ENCODE peak calls at places on chromosomes 3 and 15, in eight cellular contexts. C, Y, I, L, S, G, F and K are unnamed samples.
A peak's percentile ranks its signal among the peaks of the same experiment; 100 is the strongest.

GRCh38 chr3:18208856-18209255 is 216.3 kb downstream of the SATB1 start:
- DNase-seq in C (no peak), Y (no peak), I (no peak), L (no peak), S (no peak), G (no peak), F (no peak), K (no peak)

GRCh38 chr15:24823473-24823872 is 131.3 kb upstream of the SNRPN start:
- DNase-seq in C (no peak), Y (peak; percentile 85), I (no peak), L (no peak), S (no peak), G (no peak), F (no peak), K (no peak)

GRCh38 chr3:22990291-22991200 is 212.6 kb upstream of the UBE2E2 start:
- DNase-seq in C (no peak), Y (no peak), I (no peak), L (no peak), S (no peak), G (peak; percentile 15), F (no peak), K (no peak)

GRCh38 chr15:78211189-78211921 is 23.0 kb downstream of the ACSBG1 start:
- DNase-seq in C (no peak), Y (no peak), I (peak; percentile 17), L (no peak), S (no peak), G (no peak), F (no peak), K (peak; percentile 42)

GRCh38 chr3:45817788-45818523 is 21.6 kb upstream of the SLC6A20 start:
- DNase-seq in C (peak; percentile 94), Y (no peak), I (peak; percentile 57), L (peak; percentile 76), S (no peak), G (peak; percentile 52), F (peak; percentile 72), K (peak; percentile 92)

GRCh38 chr3:190289989-190290388 is 32.3 kb downstream of the CLDN1 start:
- DNase-seq in C (no peak), Y (no peak), I (no peak), L (no peak), S (no peak), G (no peak), F (no peak), K (no peak)

GRCh38 chr3:110062711-110063110 is 725.4 kb upstream of the DPPA4 start:
- DNase-seq in C (no peak), Y (no peak), I (no peak), L (no peak), S (no peak), G (no peak), F (no peak), K (peak; percentile 25)

GRCh38 chr3:134326760-134327593 is 47.3 kb downstream of the AMOTL2 start:
- DNase-seq in C (peak; percentile 100), Y (peak; percentile 64), I (no peak), L (peak; percentile 85), S (no peak), G (no peak), F (peak; percentile 95), K (peak; percentile 99)

GRCh38 chr3:39000008-39000450 is 51.7 kb downstream of the SCN11A start:
- DNase-seq in C (peak; percentile 73), Y (peak; percentile 39), I (no peak), L (no peak), S (no peak), G (no peak), F (peak; percentile 54), K (peak; percentile 71)

GRCh38 chr15:77603616-77604406 is 28.9 kb downstream of the LINGO1 start:
- DNase-seq in C (no peak), Y (no peak), I (no peak), L (no peak), S (no peak), G (no peak), F (no peak), K (no peak)

GRCh38 chr3:64380539-64380938 is 155.3 kb upstream of the PRICKLE2 start:
- DNase-seq in C (no peak), Y (no peak), I (no peak), L (no peak), S (no peak), G (no peak), F (no peak), K (no peak)

GRCh38 chr3:47715928-47716327 is 65.8 kb downstream of the SMARCC1 start:
- DNase-seq in C (no peak), Y (no peak), I (no peak), L (no peak), S (no peak), G (no peak), F (peak; percentile 26), K (peak; percentile 53)

GRCh38 chr3:53594276-53594675 is 99.9 kb downstream of the CACNA1D start:
- DNase-seq in C (no peak), Y (no peak), I (no peak), L (no peak), S (no peak), G (no peak), F (no peak), K (no peak)

GRCh38 chr3:134002326-134002725 is 27.4 kb downstream of the SLCO2A1 start:
- DNase-seq in C (peak; percentile 59), Y (no peak), I (no peak), L (no peak), S (no peak), G (no peak), F (no peak), K (peak; percentile 14)

GRCh38 chr3:123126051-123126450 is 59.2 kb downstream of the PDIA5 start:
- DNase-seq in C (no peak), Y (no peak), I (no peak), L (no peak), S (no peak), G (no peak), F (no peak), K (peak; percentile 21)

GRCh38 chr3:123126653-123127052 is 59.8 kb downstream of the PDIA5 start:
- DNase-seq in C (no peak), Y (no peak), I (no peak), L (no peak), S (no peak), G (no peak), F (no peak), K (no peak)

GRCh38 chr3:123129052-123129451 is 62.2 kb downstream of the PDIA5 start:
- DNase-seq in C (no peak), Y (no peak), I (no peak), L (no peak), S (no peak), G (no peak), F (no peak), K (no peak)

GRCh38 chr3:123129532-123129931 is 62.7 kb downstream of the PDIA5 start:
- DNase-seq in C (no peak), Y (no peak), I (no peak), L (no peak), S (no peak), G (no peak), F (no peak), K (no peak)

DNA sequence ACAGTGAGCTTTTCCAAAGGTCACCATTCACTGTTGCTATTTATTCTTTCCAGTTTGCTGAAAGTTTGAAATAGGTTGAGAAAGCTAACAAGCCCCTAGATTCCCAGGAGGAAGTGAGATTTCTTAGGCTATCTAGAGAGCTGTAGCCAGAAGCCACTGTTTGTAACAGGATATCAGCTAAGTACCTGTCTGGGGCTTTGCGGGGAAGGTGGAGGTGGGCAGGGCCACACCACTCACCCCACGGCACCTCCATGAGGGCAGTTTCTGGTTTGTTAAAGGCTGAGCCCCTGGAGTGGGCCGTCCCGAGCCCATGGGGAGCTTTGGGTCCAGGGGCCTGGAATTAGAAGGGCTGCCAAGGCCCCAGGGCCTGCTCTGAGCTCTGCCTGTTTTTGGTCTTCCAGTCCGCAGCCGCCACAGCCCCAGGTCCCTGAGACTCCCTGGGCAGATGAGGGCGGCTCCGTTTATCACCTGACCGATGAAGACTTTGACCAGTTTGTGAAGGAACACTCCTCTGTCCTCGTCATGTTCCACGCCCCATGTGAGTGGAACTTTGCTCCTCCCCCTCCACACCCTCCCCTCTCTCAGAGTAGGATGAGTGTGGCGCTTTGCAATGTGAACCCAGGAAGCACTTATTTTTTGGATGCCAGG is 63.4 kb downstream of the PDIA5 start:
- DNase-seq in C (no peak), Y (no peak), I (peak; percentile 36), L (no peak), S (no peak), G (no peak), F (no peak), K (no peak)
- H3K4me1 ChIP-seq in C (peaks cover 2% of the 10 kb centered on the region), Y (peaks cover 14% of the 10 kb centered on the region), I (peaks cover 28% of the 10 kb centered on the region), L (no peaks in the 10 kb centered on the region), S (no peaks in the 10 kb centered on the region), G (no peaks in the 10 kb centered on the region), F (peaks cover 3% of the 10 kb centered on the region), K (peaks cover 19% of the 10 kb centered on the region)

DNA sequence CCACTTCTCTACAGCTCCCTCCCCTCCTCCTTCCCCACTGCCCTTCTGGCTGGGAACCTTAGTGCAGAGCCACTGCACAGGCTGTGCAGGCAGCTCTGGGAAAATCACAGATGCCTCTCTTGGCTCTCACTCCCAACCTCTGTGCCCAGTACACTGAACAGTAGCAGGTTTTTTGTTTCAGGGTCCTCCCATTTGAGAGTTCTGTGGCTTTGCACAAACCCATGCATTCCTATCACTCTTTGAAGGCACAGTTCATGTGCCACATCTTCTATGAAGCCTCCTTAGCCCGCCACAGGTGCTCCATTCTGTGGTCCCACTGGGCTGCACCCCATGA is 103.9 kb downstream of the SNRK start:
- DNase-seq in C (no peak), Y (no peak), I (no peak), L (no peak), S (no peak), G (peak; percentile 85), F (no peak), K (peak; percentile 11)
- H3K27ac ChIP-seq in C (no peak overlapping the region), Y (no peak overlapping the region), I (peak overlapping the region; percentile 67), L (peak overlapping the region; percentile 64), S (peak overlapping the region; percentile 62), G (peak overlapping the region; percentile 84), F (peak overlapping the region; percentile 46), K (no peak overlapping the region)

GRCh38 chr3:9548991-9549390 is 4.6 kb downstream of the LHFPL4 start:
- DNase-seq in C (no peak), Y (no peak), I (no peak), L (no peak), S (no peak), G (no peak), F (no peak), K (no peak)

GRCh38 chr3:9553021-9553948 is at the start of gene LHFPL4:
- DNase-seq in C (no peak), Y (peak; percentile 6), I (no peak), L (no peak), S (no peak), G (no peak), F (no peak), K (no peak)

GRCh38 chr3:9552252-9552999 is 1.2 kb downstream of the LHFPL4 start:
- DNase-seq in C (peak; percentile 75), Y (peak; percentile 81), I (peak; percentile 51), L (peak; percentile 52), S (no peak), G (peak; percentile 61), F (no peak), K (peak; percentile 61)

GRCh38 chr3:9549600-9549999 is 4.0 kb downstream of the LHFPL4 start:
- DNase-seq in C (no peak), Y (no peak), I (no peak), L (no peak), S (no peak), G (no peak), F (no peak), K (no peak)

GRCh38 chr3:9550999-9551398 is 2.6 kb downstream of the LHFPL4 start:
- DNase-seq in C (no peak), Y (no peak), I (no peak), L (no peak), S (no peak), G (no peak), F (no peak), K (no peak)
- H3K36me3 ChIP-seq in C (no peaks in the 10 kb centered on the region), Y (no peaks in the 10 kb centered on the region), I (no peaks in the 10 kb centered on the region), L (no peaks in the 10 kb centered on the region), S (no peaks in the 10 kb centered on the region), G (no peaks in the 10 kb centered on the region), F (no peaks in the 10 kb centered on the region), K (no peaks in the 10 kb centered on the region)

GRCh38 chr15:81937189-81937588 is 108.6 kb downstream of the MEX3B start:
- DNase-seq in C (no peak), Y (no peak), I (no peak), L (no peak), S (no peak), G (no peak), F (no peak), K (no peak)
- H3K4me1 ChIP-seq in C (no peaks in the 10 kb centered on the region), Y (no peaks in the 10 kb centered on the region), I (no peaks in the 10 kb centered on the region), L (no peaks in the 10 kb centered on the region), S (no peaks in the 10 kb centered on the region), G (no peaks in the 10 kb centered on the region), F (peaks cover 22% of the 10 kb centered on the region), K (no peaks in the 10 kb centered on the region)